ENCODE peak calls at places on chromosomes 4 and X, in ten cellular contexts. C is neural progenitor cell, T is pancreas, I is ovary, W is tibial artery, V is PC-3, F is keratinocyte, D is uterus, X is brain microvascular endothelial cell, J is adrenal gland. U is an unnamed sample.
A peak's percentile ranks its signal among the peaks of the same experiment; 100 is the strongest.

GRCh38 chrX:30296408-30297254 is 12.6 kb downstream of the NR0B1 start:
- DNase-seq in W (no peak), J (no peak), I (no peak), T (no peak), F (no peak), C (no peak), V (peak; percentile 29), X (no peak), D (no peak), U (no peak)

GRCh38 chr4:83334425-83335241 is at the start of gene HPSE:
- DNase-seq in W (peak; percentile 85), D (peak; percentile 78), I (peak; percentile 81), V (peak; percentile 76), T (peak; percentile 79), F (peak; percentile 52), C (peak; percentile 83), J (peak; percentile 84), X (peak; percentile 40), U (peak; percentile 68)

GRCh38 chr4:153788064-153788418 is 842 bp downstream of the SFRP2 start:
- DNase-seq in W (peak; percentile 28), C (peak; percentile 46), X (no peak), F (no peak), J (no peak), V (no peak), T (no peak), D (no peak), I (no peak), U (no peak)

GRCh38 chr4:74418063-74418670 is 26.8 kb upstream of the AREG start:
- DNase-seq in F (no peak), V (peak; percentile 88), T (no peak), C (no peak), X (peak; percentile 91), D (no peak), J (no peak), I (no peak), W (no peak), U (no peak)

GRCh38 chrX:82626978-82627377 is 881.1 kb upstream of the POU3F4 start:
- DNase-seq in W (no peak), J (no peak), T (no peak), C (no peak), I (no peak), D (no peak), X (no peak), V (no peak), F (no peak), U (no peak)

GRCh38 chrX:11836284-11836683 is 78.2 kb downstream of the MSL3 start:
- DNase-seq in W (no peak), X (no peak), D (no peak), I (no peak), F (no peak), V (no peak), C (no peak), J (no peak), T (no peak), U (no peak)

GRCh38 chrX:109862386-109862910 is 129.4 kb upstream of the ACSL4 start:
- DNase-seq in I (no peak), D (no peak), T (no peak), X (no peak), W (no peak), J (no peak), F (no peak), V (peak; percentile 55), C (no peak), U (peak; percentile 6)

GRCh38 chr4:176320340-176320975 is 692 bp downstream of the SPCS3 start:
- DNase-seq in W (peak; percentile 94), T (peak; percentile 92), J (peak; percentile 89), V (peak; percentile 72), F (no peak), D (peak; percentile 85), C (peak; percentile 77), I (peak; percentile 84), X (peak; percentile 82), U (peak; percentile 79)

GRCh38 chr4:185096032-185096653 is 46.9 kb upstream of the SLC25A4 start:
- DNase-seq in D (peak; percentile 40), X (peak; percentile 33), J (peak; percentile 49), I (peak; percentile 31), W (no peak), F (no peak), V (peak; percentile 55), C (peak; percentile 57), T (no peak), U (peak; percentile 37)

GRCh38 chrX:63920875-63921274 is 135.9 kb upstream of the ARHGEF9 start:
- DNase-seq in T (no peak), V (no peak), D (no peak), C (no peak), F (no peak), J (no peak), W (no peak), I (no peak), X (no peak), U (no peak)

GRCh38 chrX:23902419-23902818 is 5.3 kb downstream of the APOO start:
- DNase-seq in V (peak; percentile 84), J (no peak), T (no peak), W (no peak), F (peak; percentile 40), I (no peak), D (no peak), C (peak; percentile 69), X (peak; percentile 50), U (peak; percentile 22)

GRCh38 chr4:91113130-91113706 is 986.0 kb downstream of the CCSER1 start:
- DNase-seq in F (no peak), D (no peak), V (peak; percentile 50), W (no peak), J (no peak), I (no peak), C (peak; percentile 49), X (peak; percentile 4), T (no peak), U (no peak)

GRCh38 chrX:100649550-100650356 is 5.8 kb downstream of the SRPX2 start:
- DNase-seq in C (peak; percentile 51), I (peak; percentile 60), X (peak; percentile 83), F (no peak), J (peak; percentile 42), W (peak; percentile 80), T (no peak), D (peak; percentile 86), V (peak; percentile 87), U (no peak)

GRCh38 chr4:89586318-89586717 is 250.6 kb downstream of the SNCA start:
- DNase-seq in D (no peak), F (no peak), X (no peak), I (no peak), T (no peak), J (no peak), W (no peak), V (no peak), C (no peak), U (no peak)

GRCh38 chr4:7168106-7168505 is 24.2 kb upstream of the SORCS2 start:
- DNase-seq in F (no peak), D (peak; percentile 6), I (no peak), J (no peak), C (no peak), W (no peak), V (no peak), T (peak; percentile 19), X (no peak), U (no peak)

GRCh38 chr4:25031077-25031606 is 396 bp upstream of the LGI2 start:
- DNase-seq in D (peak; percentile 43), V (no peak), C (peak; percentile 50), T (peak; percentile 60), F (no peak), I (peak; percentile 34), J (no peak), W (peak; percentile 30), X (no peak), U (no peak)

GRCh38 chr4:143701365-143701764 is 890 bp upstream of the FREM3 start:
- DNase-seq in J (no peak), F (no peak), V (no peak), X (no peak), I (no peak), C (no peak), D (no peak), T (no peak), W (no peak), U (no peak)
- H3K4me3 ChIP-seq in J (no peak overlapping the region), F (no peak overlapping the region), V (peak overlapping the region; percentile 18), X (no peak overlapping the region), I (no peak overlapping the region), C (peak overlapping the region; percentile 64), D (no peak overlapping the region), T (no peak overlapping the region), W (no peak overlapping the region), U (no peak overlapping the region)

DNA sequence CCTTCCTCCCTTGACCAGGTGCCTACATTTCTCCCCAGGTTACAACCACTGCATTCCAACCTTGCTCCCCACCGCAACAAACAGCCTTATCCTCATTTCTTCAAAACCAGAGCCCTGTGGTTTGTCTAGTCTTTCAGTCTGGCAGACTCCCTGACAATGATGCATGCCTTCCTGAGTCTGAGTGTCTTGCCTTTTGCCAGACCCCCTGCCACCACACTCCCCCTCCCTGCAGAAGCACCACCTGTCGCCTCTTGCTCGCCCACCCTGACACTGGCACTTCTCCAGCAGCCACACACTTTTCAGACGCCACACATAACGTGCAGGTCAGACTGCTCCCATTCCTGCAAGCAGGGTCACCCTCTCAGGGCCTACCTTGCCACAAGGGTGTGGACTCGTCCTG is 349.2 kb upstream of the NOCT start:
- DNase-seq in W (no peak), C (no peak), J (no peak), X (no peak), D (no peak), T (no peak), V (no peak), F (no peak), I (no peak), U (no peak)
- H3K27ac ChIP-seq in W (no peak overlapping the region), C (no peak overlapping the region), J (no peak overlapping the region), X (no peak overlapping the region), D (no peak overlapping the region), T (no peak overlapping the region), V (no peak overlapping the region), F (no peak overlapping the region), I (no peak overlapping the region), U (no peak overlapping the region)

DNA sequence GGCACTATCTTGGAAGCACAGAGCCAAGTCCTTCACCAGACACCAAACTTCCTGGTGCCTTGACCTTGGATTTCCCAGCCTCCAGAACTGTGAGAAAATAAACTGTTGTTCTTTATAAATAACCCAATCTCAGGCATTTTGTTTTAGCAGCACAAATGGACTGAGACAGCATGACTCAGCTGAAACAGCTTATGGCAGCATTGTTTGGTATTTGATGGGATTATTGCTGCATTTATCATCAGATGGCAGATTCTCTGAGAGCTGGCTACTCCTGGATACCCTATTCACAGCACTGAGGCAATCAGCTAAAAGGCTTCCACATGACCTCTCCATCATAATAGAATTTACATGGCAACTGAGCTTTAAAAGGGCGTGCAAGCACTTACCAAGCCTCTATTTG is 623.1 kb upstream of the CPEB2 start:
- DNase-seq in D (no peak), T (no peak), F (no peak), X (peak; percentile 33), I (no peak), C (peak; percentile 5), W (no peak), V (peak; percentile 2), J (no peak), U (no peak)
- H3K4me3 ChIP-seq in D (no peak overlapping the region), T (no peak overlapping the region), F (no peak overlapping the region), X (no peak overlapping the region), I (no peak overlapping the region), C (no peak overlapping the region), W (no peak overlapping the region), V (no peak overlapping the region), J (no peak overlapping the region), U (no peak overlapping the region)

DNA sequence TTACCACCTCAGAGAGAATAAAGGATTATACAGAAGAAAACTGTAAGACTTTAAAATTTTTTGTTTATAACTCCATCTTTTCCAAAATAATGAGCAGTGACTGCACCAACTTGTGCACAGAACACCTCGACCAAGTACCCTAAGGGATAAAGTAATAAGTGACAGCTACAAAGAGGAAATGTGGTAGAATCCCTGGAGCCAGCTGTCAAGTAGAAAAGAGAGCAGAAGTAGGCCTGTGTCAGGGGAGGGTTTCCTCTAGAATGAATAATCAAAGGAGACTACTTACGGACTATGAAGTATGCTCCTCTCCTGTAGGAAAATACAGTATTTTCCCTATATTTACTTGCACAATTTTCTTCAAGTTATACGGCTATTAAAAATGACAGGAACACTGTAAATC is 1.2 kb downstream of the EIF1AX start:
- DNase-seq in C (no peak), X (no peak), T (no peak), F (no peak), V (no peak), J (no peak), D (no peak), W (no peak), I (no peak), U (no peak)
- H3K27ac ChIP-seq in C (no peak overlapping the region), X (no peak overlapping the region), T (peak overlapping the region; percentile 86), F (peak overlapping the region; percentile 87), V (no peak overlapping the region), J (no peak overlapping the region), D (peak overlapping the region; percentile 80), W (peak overlapping the region; percentile 95), I (no peak overlapping the region), U (no peak overlapping the region)

U was measured in prostate gland.